ENCODE peak calls at places on chromosomes 11 and 22, in seven cellular contexts. Q, S, J, G, D, O and Y are unnamed samples.

GRCh38 chr22:48276933-48277867 is 1514.8 kb downstream of the TBC1D22A start:
- DNase-seq in Q (no peak), S (no peak), J (no peak), G (no peak), D (no peak), O (no peak), Y (no peak)

GRCh38 chr11:8209208-8209807 is 40.5 kb upstream of the RIC3 start:
- DNase-seq in Q (no peak), S (no peak), J (no peak), G (no peak), D (no peak), O (no peak), Y (no peak)

GRCh38 chr11:61173456-61173855 is 12.2 kb upstream of the VPS37C start:
- DNase-seq in Q (no peak), S (no peak), J (no peak), G (no peak), D (no peak), O (no peak), Y (no peak)

GRCh38 chr22:20238567-20239062 is 29.5 kb downstream of the RTN4R start:
- DNase-seq in Q (peak; percentile 73), S (peak; percentile 44), J (peak; percentile 33), G (no peak), D (peak; percentile 45), O (no peak), Y (no peak)

GRCh38 chr11:36073411-36074203 is 129.7 kb downstream of the LDLRAD3 start:
- DNase-seq in Q (no peak), S (peak; percentile 61), J (no peak), G (peak; percentile 74), D (no peak), O (no peak), Y (no peak)

GRCh38 chr11:128691802-128692749 is 1.8 kb upstream of the FLI1 start:
- DNase-seq in Q (no peak), S (no peak), J (no peak), G (no peak), D (no peak), O (no peak), Y (no peak)

GRCh38 chr11:68950776-68951175 is 30.0 kb downstream of the MRGPRD start:
- DNase-seq in Q (no peak), S (no peak), J (no peak), G (no peak), D (no peak), O (no peak), Y (no peak)

GRCh38 chr11:86244063-86244521 is 461 bp upstream of the EED start:
- DNase-seq in Q (peak; percentile 92), S (peak; percentile 94), J (peak; percentile 83), G (peak; percentile 85), D (peak; percentile 86), O (peak; percentile 85), Y (peak; percentile 77)

GRCh38 chr11:67252831-67253239 is 13.4 kb upstream of the GRK2 start:
- DNase-seq in Q (peak; percentile 48), S (peak; percentile 59), J (no peak), G (no peak), D (no peak), O (no peak), Y (no peak)

GRCh38 chr11:34345012-34345804 is 12.6 kb downstream of the ABTB2 start:
- DNase-seq in Q (no peak), S (peak; percentile 76), J (no peak), G (no peak), D (no peak), O (no peak), Y (no peak)

GRCh38 chr11:61480936-61481335 is 27.6 kb upstream of the LRRC10B start:
- DNase-seq in Q (peak; percentile 11), S (peak; percentile 59), J (no peak), G (no peak), D (no peak), O (no peak), Y (no peak)

GRCh38 chr11:119531623-119532022 is 108.7 kb upstream of the THY1 start:
- DNase-seq in Q (no peak), S (no peak), J (no peak), G (no peak), D (no peak), O (no peak), Y (no peak)